ENCODE peak calls at places on chromosomes 11 and 22, in seven cellular contexts. M, L, Y, D, W, C and U are unnamed samples.

GRCh38 chr11:110762596-110762995 is 50.4 kb upstream of the ARHGAP20 start:
- DNase-seq in M (no peak), L (no peak), Y (no peak), D (no peak), W (no peak), C (no peak), U (no peak)

GRCh38 chr11:125314264-125315087 is 149.9 kb downstream of the PKNOX2 start:
- DNase-seq in M (no peak), L (no peak), Y (no peak), D (no peak), W (no peak), C (no peak), U (no peak)

GRCh38 chr22:19758896-19759458 is 1.6 kb upstream of the TBX1 start:
- DNase-seq in M (no peak), L (no peak), Y (no peak), D (no peak), W (no peak), C (no peak), U (no peak)

GRCh38 chr11:2525166-2525861 is 80.5 kb downstream of the KCNQ1 start:
- DNase-seq in M (no peak), L (peak; percentile 12), Y (no peak), D (peak; percentile 13), W (peak; percentile 8), C (peak; percentile 75), U (peak; percentile 7)

GRCh38 chr11:64799256-64799924 is 3.6 kb downstream of the MAP4K2 start:
- DNase-seq in M (no peak), L (peak; percentile 32), Y (no peak), D (no peak), W (no peak), C (no peak), U (no peak)

GRCh38 chr11:862704-863388 is 20.2 kb downstream of the TSPAN4 start:
- DNase-seq in M (no peak), L (no peak), Y (no peak), D (no peak), W (no peak), C (no peak), U (no peak)

GRCh38 chr22:40484906-40485660 is 114.7 kb downstream of the SGSM3 start:
- DNase-seq in M (no peak), L (no peak), Y (no peak), D (no peak), W (no peak), C (no peak), U (no peak)

GRCh38 chr11:126862664-126863247 is 137.8 kb downstream of the KIRREL3 start:
- DNase-seq in M (no peak), L (no peak), Y (no peak), D (no peak), W (no peak), C (peak; percentile 54), U (no peak)

GRCh38 chr22:27420817-27421361 is 380.7 kb downstream of the MN1 start:
- DNase-seq in M (no peak), L (no peak), Y (peak; percentile 85), D (peak; percentile 74), W (peak; percentile 86), C (peak; percentile 96), U (no peak)

GRCh38 chr11:11335043-11335442 is 18.0 kb downstream of the CSNK2A3 start:
- DNase-seq in M (no peak), L (no peak), Y (no peak), D (no peak), W (no peak), C (no peak), U (no peak)

GRCh38 chr11:57762235-57762866 is 749 bp downstream of the CTNND1 start:
- DNase-seq in M (no peak), L (no peak), Y (no peak), D (no peak), W (no peak), C (no peak), U (no peak)

GRCh38 chr11:117973446-117973922 is 12.7 kb upstream of the IL10RA start:
- DNase-seq in M (no peak), L (no peak), Y (no peak), D (no peak), W (no peak), C (peak; percentile 2), U (no peak)

GRCh38 chr11:118872403-118872821 is 11.3 kb upstream of the CXCR5 start:
- DNase-seq in M (no peak), L (peak; percentile 37), Y (no peak), D (no peak), W (no peak), C (no peak), U (no peak)

GRCh38 chr11:32500001-32500400 is 64.7 kb upstream of the WT1 start:
- DNase-seq in M (no peak), L (no peak), Y (no peak), D (no peak), W (no peak), C (peak; percentile 79), U (no peak)

GRCh38 chr11:65041206-65042035 is at the start of gene SAC3D1:
- DNase-seq in M (peak; percentile 38), L (no peak), Y (no peak), D (no peak), W (no peak), C (no peak), U (peak; percentile 57)

GRCh38 chr11:135033545-135033944 is 621.5 kb upstream of the B3GAT1 start:
- DNase-seq in M (no peak), L (no peak), Y (no peak), D (no peak), W (no peak), C (no peak), U (no peak)

GRCh38 chr22:46604306-46604690 is 15.9 kb upstream of the GRAMD4 start:
- DNase-seq in M (no peak), L (no peak), Y (no peak), D (no peak), W (peak; percentile 61), C (no peak), U (no peak)

GRCh38 chr11:1437500-1437899 is 47.8 kb downstream of the BRSK2 start:
- DNase-seq in M (no peak), L (no peak), Y (no peak), D (peak; percentile 69), W (peak; percentile 74), C (no peak), U (no peak)

DNA sequence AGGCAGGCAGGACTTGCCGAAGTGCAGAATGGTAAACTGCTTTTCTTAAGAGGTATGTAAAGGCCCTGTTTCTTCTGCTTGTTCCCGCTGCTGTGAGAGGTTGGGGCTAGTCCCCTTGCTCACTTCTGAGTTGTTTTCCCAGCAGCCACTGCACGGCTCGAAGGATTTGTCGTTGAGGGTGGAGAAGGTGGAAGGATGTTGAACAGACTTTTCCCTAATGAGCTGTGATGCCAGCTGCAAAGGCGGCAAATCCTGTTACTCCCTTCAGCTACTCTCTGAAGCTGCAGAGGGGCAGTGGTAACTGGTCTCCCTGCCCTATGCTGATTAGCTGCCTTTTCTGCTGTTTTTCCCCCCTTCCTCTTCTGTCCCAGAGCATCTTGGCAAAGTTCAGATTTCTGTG is 90.4 kb upstream of the SLC25A18 start:
- DNase-seq in M (no peak), L (no peak), Y (no peak), D (no peak), W (no peak), C (no peak), U (no peak)
- TF ChIP-seq CTCF in M (no peak), L (no peak), Y (no peak), D (no peak), W (no peak), C (no peak), U (no peak)

GRCh38 chr11:69841859-69842698 is 22.9 kb upstream of the FGF3 start:
- DNase-seq in M (no peak), L (no peak), Y (no peak), D (no peak), W (no peak), C (no peak), U (no peak)
- TF ChIP-seq CTCF in M (peak; percentile 25), L (no peak), Y (peak; percentile 33), D (peak; percentile 37), W (peak; percentile 24), C (peak; percentile 55), U (peak; percentile 41)

GRCh38 chr11:67440229-67441081 is 2.8 kb downstream of the CORO1B start:
- DNase-seq in M (no peak), L (peak; percentile 39), Y (no peak), D (no peak), W (no peak), C (no peak), U (no peak)

GRCh38 chr11:67441731-67442401 is 1.4 kb downstream of the CORO1B start:
- DNase-seq in M (no peak), L (peak; percentile 31), Y (no peak), D (no peak), W (no peak), C (no peak), U (no peak)

GRCh38 chr11:67438121-67438902 is 830 bp upstream of the PTPRCAP start:
- DNase-seq in M (peak; percentile 52), L (peak; percentile 53), Y (no peak), D (no peak), W (no peak), C (no peak), U (no peak)

GRCh38 chr11:67441082-67441683 is 2.1 kb downstream of the CORO1B start:
- DNase-seq in M (no peak), L (peak; percentile 39), Y (no peak), D (no peak), W (no peak), C (no peak), U (no peak)

DNA sequence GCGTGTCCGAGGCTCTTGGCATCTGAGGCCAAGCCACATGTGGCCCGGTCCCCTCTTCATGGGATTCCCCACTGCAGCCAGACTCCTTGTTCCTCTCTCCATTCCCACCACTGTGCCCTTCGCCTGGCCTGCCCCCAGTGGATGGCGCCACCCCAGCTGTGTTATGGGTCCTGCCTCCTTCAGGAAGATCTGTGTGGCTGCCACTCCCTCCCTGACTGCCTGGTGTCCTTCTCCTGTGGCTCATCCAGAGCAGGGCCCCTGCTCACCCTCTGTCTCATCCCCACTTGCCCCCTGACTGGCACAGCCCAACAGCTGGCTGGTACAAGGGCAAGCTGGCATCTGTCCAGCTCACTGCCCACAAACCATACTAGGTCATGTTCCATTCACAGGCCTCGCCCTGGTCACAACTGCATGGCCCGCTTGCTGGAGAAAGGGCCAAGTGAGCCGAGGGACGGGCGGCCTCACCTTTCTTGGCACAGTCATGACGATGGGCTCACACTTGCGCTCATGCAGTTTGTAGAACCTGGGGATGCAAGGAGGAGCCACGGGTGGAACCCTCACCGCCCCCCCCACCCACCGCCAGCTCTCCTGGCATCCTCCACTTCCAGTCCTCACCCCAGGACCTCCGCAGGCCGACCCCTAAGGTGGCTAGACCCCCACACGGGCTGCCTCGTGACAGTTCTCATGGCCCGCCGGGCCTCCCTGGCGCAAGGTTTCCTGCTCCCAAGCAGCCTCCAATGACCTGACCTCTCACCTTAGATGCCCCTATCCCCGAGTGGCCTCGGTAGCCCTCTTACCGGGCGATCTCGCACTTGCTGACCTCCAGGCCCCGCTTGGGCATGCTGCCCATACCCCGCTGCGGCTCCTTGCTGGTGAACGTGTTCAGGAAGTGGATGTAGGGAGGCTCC is 2.1 kb upstream of the PTPRCAP start:
- DNase-seq in M (no peak), L (peak; percentile 26), Y (no peak), D (no peak), W (no peak), C (no peak), U (no peak)
- TF ChIP-seq CTCF in M (no peak), L (no peak), Y (peak; percentile 18), D (peak; percentile 20), W (no peak), C (peak; percentile 26), U (no peak)

DNA sequence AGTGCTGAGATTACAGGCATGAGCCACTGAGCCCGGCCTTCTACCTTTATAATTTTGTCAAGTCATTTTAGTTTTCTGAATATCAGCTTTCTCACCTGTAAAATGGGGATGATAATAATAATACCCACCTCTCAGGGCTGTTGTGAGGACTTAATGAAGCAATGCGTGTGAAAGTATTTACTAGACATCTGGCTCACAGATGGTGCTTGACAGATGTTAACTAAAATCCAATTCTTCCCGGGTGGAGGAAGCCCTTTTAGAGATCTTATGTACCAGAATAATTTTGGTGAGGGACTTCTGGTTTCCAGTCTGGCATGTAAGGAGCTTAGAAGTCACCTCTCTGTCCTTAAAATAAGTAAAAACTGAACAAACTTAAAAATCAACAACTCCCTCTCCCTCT is 43.7 kb upstream of the NUP160 start:
- DNase-seq in M (no peak), L (no peak), Y (no peak), D (no peak), W (no peak), C (no peak), U (no peak)
- TF ChIP-seq CTCF in M (no peak), L (no peak), Y (no peak), D (no peak), W (no peak), C (no peak), U (no peak)